ENCODE peak calls at places on chromosomes 6 and 20, in five cellular contexts. P, K, C, Q and X are unnamed samples.

GRCh38 chr6:131868836-131869235 is 61.0 kb downstream of the ENPP1 start:
- DNase-seq in P (peak), Q (no peak), C (no peak), K (no peak), X (no peak)

GRCh38 chr20:45433316-45433715 is 17.4 kb downstream of the PIGT start:
- DNase-seq in P (no peak), Q (no peak), K (peak), C (no peak), X (peak)

GRCh38 chr6:102223942-102224341 is 830.4 kb downstream of the GRIK2 start:
- DNase-seq in P (no peak), C (no peak), Q (no peak), K (no peak), X (no peak)

GRCh38 chr20:53613748-53614147 is 20.1 kb upstream of the ZNF217 start:
- DNase-seq in C (no peak), K (peak), Q (no peak), P (no peak), X (no peak)

GRCh38 chr6:98156580-98156979 is 677.8 kb upstream of the POU3F2 start:
- DNase-seq in Q (no peak), C (no peak), P (no peak), K (no peak), X (no peak)

GRCh38 chr20:57429579-57430202 is 38.5 kb downstream of the RBM38 start:
- DNase-seq in C (peak), Q (no peak), P (peak), K (peak), X (no peak)

GRCh38 chr6:20403080-20403765 is 1.5 kb downstream of the E2F3 start:
- DNase-seq in K (peak), P (peak), C (peak), Q (peak), X (no peak)

GRCh38 chr6:32995448-32995847 is 13.9 kb downstream of the HLA-DOA start:
- DNase-seq in P (no peak), Q (no peak), C (no peak), K (no peak), X (no peak)

GRCh38 chr6:129006685-129007514 is 124.0 kb downstream of the LAMA2 start:
- DNase-seq in P (no peak), K (no peak), C (no peak), Q (no peak), X (no peak)

GRCh38 chr6:77669913-77670312 is 17.1 kb downstream of the MEI4 start:
- DNase-seq in K (no peak), C (no peak), P (no peak), Q (no peak), X (no peak)

GRCh38 chr6:109237082-109237985 is 142.0 kb downstream of the CEP57L1 start:
- DNase-seq in Q (no peak), K (peak), C (no peak), P (no peak), X (no peak)

GRCh38 chr20:36544134-36545018 is 3.1 kb downstream of the MYL9 start:
- DNase-seq in Q (no peak), C (peak), P (peak), K (peak), X (peak)

GRCh38 chr6:104409913-104410312 is 449.8 kb downstream of the HACE1 start:
- DNase-seq in K (peak), C (no peak), P (no peak), Q (no peak), X (peak)

GRCh38 chr6:108604156-108604555 is 43.4 kb downstream of the FOXO3 start:
- DNase-seq in C (no peak), Q (no peak), P (no peak), K (no peak), X (no peak)

GRCh38 chr6:98832282-98833100 is 1.9 kb upstream of the POU3F2 start:
- DNase-seq in C (no peak), K (peak), Q (no peak), P (peak), X (peak)

GRCh38 chr6:89927788-89928565 is 33.7 kb downstream of the GJA10 start:
- DNase-seq in Q (no peak), K (no peak), C (no peak), P (no peak), X (no peak)

GRCh38 chr6:124882580-124883393 is 79.5 kb upstream of the RNF217 start:
- DNase-seq in P (no peak), C (no peak), K (peak), Q (no peak), X (peak)

GRCh38 chr20:49987868-49988690 is 5.3 kb downstream of the SNAI1 start:
- DNase-seq in K (peak), P (no peak), C (no peak), Q (no peak), X (no peak)

GRCh38 chr20:12201289-12201991 is 283.7 kb downstream of the BTBD3 start:
- DNase-seq in Q (no peak), K (peak), C (no peak), P (peak), X (no peak)

GRCh38 chr20:36225666-36226065 is 10.6 kb upstream of the AAR2 start:
- DNase-seq in K (no peak), C (no peak), P (no peak), Q (no peak), X (no peak)

DNA sequence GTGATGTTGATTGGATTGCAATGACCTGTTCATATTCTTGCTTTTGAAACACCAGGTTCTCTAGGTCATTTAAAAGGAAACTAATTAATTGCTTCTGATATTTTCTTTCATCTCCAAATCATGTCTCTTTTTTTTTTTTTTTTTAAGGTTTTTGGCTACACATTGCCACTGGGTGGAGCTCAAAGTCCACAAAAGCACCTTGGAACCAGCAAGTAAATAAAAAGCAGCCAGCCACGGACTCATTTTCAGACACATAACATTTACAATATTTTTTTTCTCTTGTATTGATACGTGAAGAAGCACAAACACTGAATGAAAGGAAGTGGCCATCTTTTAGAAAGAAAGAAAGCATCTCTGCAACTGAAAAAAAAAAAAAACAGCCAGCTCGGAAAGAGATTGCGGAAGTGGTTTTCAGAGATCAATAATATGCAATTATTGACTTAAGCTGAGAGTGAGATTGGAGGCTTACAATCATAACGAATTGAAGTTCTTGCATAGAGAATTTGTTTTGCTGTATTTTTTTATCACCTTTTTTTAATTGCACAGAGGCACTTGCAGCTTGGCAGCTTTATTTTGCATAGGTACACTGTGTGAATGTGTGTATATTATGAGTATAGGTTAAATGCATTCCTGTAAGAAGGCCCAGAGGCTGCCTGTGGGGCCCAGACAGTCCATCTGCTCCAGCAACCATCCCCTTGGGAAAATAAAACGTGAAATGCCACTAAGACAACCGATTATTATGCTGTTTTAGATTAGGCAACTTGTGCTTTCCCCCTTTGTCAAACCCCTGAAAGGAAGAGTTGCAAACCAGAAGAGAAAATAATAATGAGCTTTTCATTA is 28.2 kb downstream of the CGA start:
- DNase-seq in Q (peak), K (peak), C (no peak), P (peak), X (peak)
- H3K4me3 ChIP-seq in Q (peak), K (peak), C (no peak), P (peak), X (no peak)

DNA sequence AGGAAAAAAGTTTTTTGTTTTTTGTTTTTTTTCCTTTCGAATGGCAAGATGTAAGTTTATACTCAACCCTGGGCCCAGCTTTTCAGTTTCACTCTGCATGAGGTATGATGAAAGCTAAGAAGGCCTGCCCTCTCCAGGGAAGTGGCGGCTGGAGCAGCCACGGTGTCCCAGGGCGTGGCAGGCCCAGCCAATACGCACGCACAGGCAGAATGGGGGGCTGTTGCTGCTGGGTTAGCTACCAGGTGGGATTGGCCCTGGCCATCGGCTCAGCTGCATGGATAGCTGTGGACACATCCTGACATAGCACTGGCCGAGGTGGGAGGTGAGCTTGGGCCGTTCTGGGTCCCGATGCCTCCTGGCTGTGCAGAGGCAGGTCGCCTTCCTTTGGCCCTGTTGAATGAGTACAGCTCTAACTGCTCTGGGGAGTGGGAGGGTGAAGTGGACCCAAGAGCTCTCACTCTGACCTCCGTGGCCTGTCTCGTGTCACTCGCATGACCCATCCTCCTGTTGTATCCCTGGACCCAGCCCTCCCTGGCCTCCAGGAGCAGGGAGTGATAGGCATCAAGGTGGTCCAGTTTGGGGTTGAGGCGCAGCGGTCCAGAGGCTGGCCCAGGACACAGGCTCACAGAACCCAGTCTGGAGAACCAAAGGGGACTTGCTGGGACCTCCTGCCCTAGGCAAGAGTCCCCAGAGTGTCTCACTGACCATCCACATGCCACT is 18.1 kb downstream of the MYT1 start:
- DNase-seq in Q (no peak), K (no peak), C (peak), P (no peak), X (no peak)
- H3K4me3 ChIP-seq in Q (no peak), K (no peak), C (no peak), P (no peak), X (no peak)

GRCh38 chr20:18496042-18496441 is 983 bp downstream of the RBBP9 start:
- DNase-seq in C (no peak), P (no peak), Q (no peak), K (peak), X (no peak)
- H3K4me3 ChIP-seq in C (peak), P (peak), Q (peak), K (peak), X (peak)

DNA sequence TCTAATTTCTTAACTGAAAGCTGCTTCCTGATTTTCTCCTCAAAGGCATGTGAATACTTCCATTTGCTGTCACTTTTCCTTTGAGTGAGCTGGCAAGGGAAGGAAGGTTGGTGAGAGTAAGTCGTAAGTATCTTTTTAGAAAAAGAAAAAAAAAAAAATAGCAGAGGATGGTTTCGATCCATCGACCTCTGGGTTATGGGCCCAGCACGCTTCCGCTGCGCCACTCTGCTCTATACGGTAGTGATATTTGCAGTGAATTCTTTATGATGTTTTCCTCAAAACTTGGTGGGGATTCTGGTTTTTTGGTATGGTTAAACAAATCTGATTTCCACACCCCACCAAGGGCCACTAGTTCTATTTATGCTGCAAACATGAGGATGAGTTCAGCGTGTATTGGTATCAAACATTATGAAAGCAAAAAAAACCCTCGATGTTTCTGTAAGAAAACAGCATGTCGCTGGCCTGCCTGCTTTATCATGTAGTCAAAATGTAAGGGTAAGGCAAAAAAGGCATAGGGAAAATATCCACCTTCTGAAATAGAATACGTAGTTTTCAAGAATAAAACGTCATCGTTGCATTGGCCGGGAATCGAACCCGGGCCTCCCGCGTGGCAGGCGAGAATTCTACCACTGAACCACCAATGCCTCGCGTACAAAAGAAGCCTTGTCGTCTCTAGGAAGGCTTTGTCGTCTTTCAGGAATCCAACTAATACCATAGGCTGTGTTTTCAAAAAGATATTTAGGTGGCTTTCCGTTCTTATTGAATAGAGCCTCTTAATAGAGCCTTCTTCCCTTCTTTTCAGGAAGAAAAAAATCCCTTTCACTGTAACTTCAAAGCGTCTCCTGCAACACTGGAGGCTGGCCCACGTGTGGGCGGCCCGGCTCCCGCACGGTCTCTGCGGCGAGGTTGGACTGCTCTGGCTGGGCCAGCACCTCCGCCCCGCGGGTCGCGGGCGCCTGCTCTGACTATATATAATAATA is 9.6 kb downstream of the OR2B2 start:
- DNase-seq in K (peak), C (peak), Q (peak), P (peak), X (peak)
- H3K4me3 ChIP-seq in K (peak), C (peak), Q (peak), P (peak), X (peak)

GRCh38 chr6:70415247-70415646 is 1.9 kb downstream of the FAM135A start:
- DNase-seq in C (no peak), Q (no peak), P (no peak), K (no peak), X (no peak)
- H3K4me3 ChIP-seq in C (no peak), Q (peak), P (no peak), K (no peak), X (no peak)

DNA sequence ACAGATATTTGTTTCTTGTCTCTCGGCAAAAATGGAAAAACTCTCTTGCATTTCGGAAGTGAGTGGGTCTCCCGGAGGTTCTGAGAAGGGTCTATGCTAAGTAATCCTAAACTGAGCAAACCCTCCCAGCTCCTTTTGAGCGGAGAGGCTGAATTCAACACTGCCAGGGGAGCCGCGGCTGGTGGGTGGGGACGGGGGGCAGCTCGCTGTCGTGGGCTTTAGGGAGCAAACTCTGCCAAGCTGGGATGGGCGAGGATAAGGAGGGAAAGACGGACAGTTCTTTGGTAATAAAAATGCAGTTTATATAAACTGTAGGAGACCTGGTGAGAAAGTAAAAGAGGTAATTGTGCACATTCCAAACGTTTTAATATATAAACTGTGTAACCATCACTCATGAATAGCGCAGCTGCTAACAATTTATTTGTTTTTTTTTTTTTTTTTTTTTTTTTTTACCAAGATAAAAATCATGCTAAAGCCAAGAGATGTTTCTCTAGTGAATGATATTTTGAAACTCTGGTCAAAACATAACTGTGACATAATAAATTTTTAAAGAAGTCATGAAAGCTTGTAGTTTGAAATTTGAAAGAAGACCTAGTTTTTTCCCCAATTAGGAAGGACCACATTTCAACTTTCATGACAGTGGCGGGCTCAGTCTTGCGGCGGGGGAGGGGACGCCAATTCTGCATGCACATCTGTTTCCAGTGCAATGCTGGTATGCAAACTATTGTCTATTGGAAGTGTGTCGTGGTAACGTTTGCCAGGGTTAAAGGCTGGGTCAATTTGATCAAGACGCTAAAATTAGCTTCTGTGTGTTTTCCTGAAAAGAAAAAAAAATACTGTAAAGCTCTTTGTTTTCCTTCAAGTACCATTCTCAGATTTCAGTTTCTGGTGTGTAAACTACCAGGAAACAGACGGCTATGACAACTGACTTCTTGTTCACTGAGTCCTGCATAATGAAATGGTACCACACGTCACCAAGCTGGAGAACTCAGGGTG is 211.8 kb downstream of the FOXC1 start:
- DNase-seq in P (peak), C (no peak), K (peak), Q (no peak), X (no peak)
- H3K4me3 ChIP-seq in P (peak), C (no peak), K (peak), Q (no peak), X (peak)

GRCh38 chr6:46128476-46128875 is 1.3 kb upstream of the ENPP4 start:
- DNase-seq in P (no peak), K (no peak), C (no peak), Q (no peak), X (no peak)

GRCh38 chr6:46129301-46129633 is 522 bp upstream of the ENPP4 start:
- DNase-seq in C (no peak), K (no peak), Q (no peak), P (no peak), X (no peak)

GRCh38 chr6:46129634-46130505 is at the start of gene ENPP4:
- DNase-seq in C (peak), Q (peak), P (peak), K (peak), X (peak)

GRCh38 chr6:46134216-46134615 is 4.4 kb downstream of the ENPP4 start:
- DNase-seq in C (no peak), Q (no peak), K (no peak), P (no peak), X (no peak)

DNA sequence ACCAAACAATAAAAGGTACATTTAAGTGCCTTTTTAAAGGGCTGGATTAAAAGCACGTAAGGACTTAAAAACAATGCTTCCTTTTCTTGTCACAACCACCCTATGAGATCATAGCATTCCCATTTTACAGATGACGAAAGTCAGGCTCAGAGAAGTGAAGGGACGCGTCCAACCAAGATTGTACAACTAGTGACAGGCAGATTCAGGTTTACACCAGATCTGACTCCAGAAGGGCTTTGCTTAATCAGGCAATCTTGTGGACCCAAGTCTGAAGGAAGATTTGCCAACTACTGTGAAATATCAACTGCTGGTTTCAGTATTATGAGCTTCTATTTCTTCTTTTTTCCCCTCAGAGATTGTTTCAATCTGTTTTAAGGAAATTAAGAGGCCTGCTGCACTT is 876 bp downstream of the ENPP4 start:
- DNase-seq in P (no peak), K (no peak), C (no peak), Q (no peak), X (no peak)
- H3K4me3 ChIP-seq in P (no peak), K (no peak), C (peak), Q (peak), X (no peak)

GRCh38 chr20:2206957-2207769 is 88.6 kb upstream of the TGM3 start:
- DNase-seq in P (peak), C (peak), Q (peak), K (peak), X (no peak)
- H3K4me3 ChIP-seq in P (peak), C (peak), Q (peak), K (peak), X (peak)